ENCODE peak calls at places on chromosomes 16 and 17, in ten cellular contexts. X is mesothelial cell of epicardium; Q is AG09309; R is T-cell; J is occipital lobe; Z is stimulated activated CD4-positive, alpha-beta T cell treated with anti-CD3 and anti-CD28 coated beads, Interleukin-4, amount 100 ng/mL, for 4 hours; P is RPMI7951; H is GDM1; V is germinal center; I is A172. B is an unnamed sample.

GRCh38 chr17:80942360-80943345 is 49.0 kb upstream of the CHMP6 start:
- DNase-seq in I (peak; percentile 76), Q (peak; percentile 42), V (no peak), P (no peak), H (no peak), X (no peak), R (no peak), Z (no peak), J (peak; percentile 50), B (no peak)

GRCh38 chr16:8625491-8626087 is 4.1 kb downstream of the METTL22 start:
- DNase-seq in Z (no peak), X (no peak), H (no peak), J (no peak), V (no peak), Q (no peak), I (no peak), R (no peak), P (no peak), B (no peak)

GRCh38 chr16:21283521-21284289 is 5.6 kb upstream of the CRYM start:
- DNase-seq in I (no peak), X (peak; percentile 75), Z (no peak), Q (no peak), P (peak; percentile 32), R (no peak), V (peak; percentile 37), H (no peak), J (no peak), B (no peak)

GRCh38 chr17:27533874-27534815 is 77.9 kb downstream of the KSR1 start:
- DNase-seq in Q (peak; percentile 70), I (peak; percentile 85), Z (no peak), P (peak; percentile 43), V (no peak), J (no peak), H (no peak), R (no peak), X (no peak), B (peak; percentile 38)

GRCh38 chr16:58001781-58002410 is 689 bp downstream of the USB1 start:
- DNase-seq in R (no peak), Q (no peak), H (no peak), X (no peak), I (no peak), P (no peak), Z (no peak), V (no peak), J (no peak), B (no peak)

GRCh38 chr16:21302898-21303528 is 24.9 kb upstream of the CRYM start:
- DNase-seq in I (peak; percentile 93), P (peak; percentile 82), Z (no peak), X (no peak), V (no peak), R (no peak), H (no peak), J (no peak), Q (peak; percentile 52), B (no peak)

GRCh38 chr17:75468311-75468754 is 11.9 kb downstream of the TMEM94 start:
- DNase-seq in H (no peak), Q (no peak), I (no peak), V (no peak), P (no peak), X (no peak), J (peak; percentile 18), Z (no peak), R (no peak), B (no peak)

GRCh38 chr16:85437161-85438052 is 175.7 kb upstream of the GSE1 start:
- DNase-seq in X (no peak), R (no peak), H (no peak), J (peak; percentile 28), V (no peak), I (no peak), P (no peak), Z (no peak), Q (no peak), B (no peak)

GRCh38 chr16:55035037-55035436 is 104.4 kb downstream of the IRX5 start:
- DNase-seq in H (no peak), P (peak; percentile 24), J (no peak), V (peak; percentile 27), X (peak; percentile 61), Z (peak; percentile 6), I (no peak), Q (no peak), R (no peak), B (peak; percentile 25)

GRCh38 chr17:60229189-60229802 is 79.5 kb downstream of the CA4 start:
- DNase-seq in Q (no peak), X (no peak), R (no peak), I (peak; percentile 31), Z (no peak), H (no peak), J (no peak), V (no peak), P (peak; percentile 26), B (no peak)

GRCh38 chr17:57726213-57726612 is 18.9 kb downstream of the CCDC182 start:
- DNase-seq in X (no peak), R (no peak), Q (no peak), H (no peak), V (no peak), I (no peak), Z (no peak), P (no peak), J (no peak), B (no peak)

GRCh38 chr17:32103476-32104113 is 38.7 kb upstream of the RHOT1 start:
- DNase-seq in J (no peak), R (no peak), X (no peak), V (no peak), P (peak; percentile 29), Z (no peak), H (no peak), Q (no peak), I (no peak), B (no peak)

GRCh38 chr17:44279586-44280344 is 11.8 kb upstream of the SLC4A1 start:
- DNase-seq in X (no peak), Z (no peak), J (no peak), P (peak; percentile 92), I (peak; percentile 99), H (no peak), R (peak; percentile 26), Q (peak; percentile 37), V (no peak), B (peak; percentile 48)

GRCh38 chr16:31206776-31207175 is 4.2 kb upstream of the PYCARD start:
- DNase-seq in R (no peak), I (no peak), X (no peak), Q (no peak), P (no peak), H (no peak), Z (no peak), V (no peak), J (no peak), B (no peak)

GRCh38 chr16:22065252-22065651 is 27.1 kb upstream of the VWA3A start:
- DNase-seq in P (no peak), X (no peak), Q (no peak), I (no peak), R (no peak), J (no peak), H (no peak), V (no peak), Z (no peak), B (no peak)

GRCh38 chr16:3849751-3850543 is 30.6 kb downstream of the CREBBP start:
- DNase-seq in Z (no peak), Q (no peak), I (no peak), R (no peak), J (no peak), P (no peak), X (no peak), H (no peak), V (no peak), B (no peak)

GRCh38 chr17:50979524-50979927 is 113.4 kb upstream of the TOB1 start:
- DNase-seq in P (no peak), Q (no peak), I (no peak), H (no peak), Z (no peak), R (no peak), J (no peak), V (no peak), X (no peak), B (no peak)

GRCh38 chr16:78005881-78006280 is 16.5 kb upstream of the CLEC3A start:
- DNase-seq in Q (no peak), Z (no peak), P (peak; percentile 21), X (no peak), H (no peak), R (no peak), I (no peak), J (no peak), V (no peak), B (no peak)

GRCh38 chr16:10957771-10958486 is 13.6 kb downstream of the CLEC16A start:
- DNase-seq in P (peak; percentile 52), V (no peak), I (no peak), R (no peak), Z (no peak), Q (no peak), X (no peak), H (no peak), J (no peak), B (no peak)

GRCh38 chr17:55067697-55068439 is 99.3 kb downstream of the STXBP4 start:
- DNase-seq in P (peak; percentile 15), H (no peak), R (no peak), I (no peak), Q (no peak), V (no peak), Z (no peak), J (no peak), X (no peak), B (no peak)

GRCh38 chr16:17002557-17002956 is 468.2 kb downstream of the XYLT1 start:
- DNase-seq in I (no peak), H (no peak), Z (no peak), J (no peak), R (no peak), Q (no peak), X (no peak), V (no peak), P (no peak), B (no peak)

GRCh38 chr16:57009641-57010170 is 20.3 kb downstream of the NLRC5 start:
- DNase-seq in R (no peak), V (no peak), J (no peak), P (no peak), Z (no peak), H (no peak), Q (no peak), X (no peak), I (no peak), B (no peak)

GRCh38 chr16:75107505-75107904 is 9.1 kb downstream of the LDHD start:
- DNase-seq in I (no peak), V (no peak), H (no peak), P (no peak), Q (no peak), Z (no peak), R (no peak), J (no peak), X (no peak), B (no peak)

GRCh38 chr16:64455275-64455674 is 666.6 kb downstream of the CDH11 start:
- DNase-seq in R (no peak), Q (no peak), P (peak; percentile 45), Z (no peak), X (no peak), H (no peak), V (no peak), J (no peak), I (peak; percentile 2), B (no peak)

B was measured in iPS DF 19.7.